ENCODE peak calls at places on chromosomes 13 and 19, in five cellular contexts. One of them, this sample, is unnamed. For H3K4me1 and H3K36me3, the result is how much of the 10 kb centered on the place peaks cover.

GRCh38 chr19:40233811-40234389 is 7.4 kb upstream of the CCNP start:
- DNase-seq in tibial nerve: no peak
- DNase-seq in CD8-positive, alpha-beta T cell: no peak
- DNase-seq in upper lobe of right lung: no peak
- DNase-seq in BE2C: no peak
- DNase-seq in this sample: no peak

GRCh38 chr19:18915639-18916038 is 3.5 kb downstream of the COPE start:
- DNase-seq in BE2C: peak
- DNase-seq in tibial nerve: no peak
- DNase-seq in upper lobe of right lung: no peak
- DNase-seq in CD8-positive, alpha-beta T cell: no peak
- DNase-seq in this sample: peak

GRCh38 chr19:55459950-55460657 is 1.3 kb downstream of the ISOC2 start:
- DNase-seq in tibial nerve: no peak
- DNase-seq in BE2C: no peak
- DNase-seq in upper lobe of right lung: no peak
- DNase-seq in CD8-positive, alpha-beta T cell: no peak
- DNase-seq in this sample: peak

GRCh38 chr13:74575729-74576125 is 441.5 kb upstream of the KLF12 start:
- DNase-seq in BE2C: peak
- DNase-seq in tibial nerve: peak
- DNase-seq in CD8-positive, alpha-beta T cell: peak
- DNase-seq in upper lobe of right lung: peak
- DNase-seq in this sample: no peak

GRCh38 chr13:26867451-26868067 is 107.0 kb upstream of the GPR12 start:
- DNase-seq in upper lobe of right lung: no peak
- DNase-seq in CD8-positive, alpha-beta T cell: no peak
- DNase-seq in tibial nerve: no peak
- DNase-seq in BE2C: no peak
- DNase-seq in this sample: peak

GRCh38 chr13:77022341-77022740 is 4.6 kb downstream of the FBXL3 start:
- DNase-seq in BE2C: no peak
- DNase-seq in upper lobe of right lung: no peak
- DNase-seq in CD8-positive, alpha-beta T cell: no peak
- DNase-seq in tibial nerve: no peak
- DNase-seq in this sample: no peak

GRCh38 chr13:107480130-107480529 is 735.2 kb downstream of the LIG4 start:
- DNase-seq in CD8-positive, alpha-beta T cell: no peak
- DNase-seq in BE2C: no peak
- DNase-seq in upper lobe of right lung: no peak
- DNase-seq in tibial nerve: no peak
- DNase-seq in this sample: no peak

GRCh38 chr13:110216403-110217041 is 90.4 kb downstream of the COL4A1 start:
- DNase-seq in BE2C: no peak
- DNase-seq in tibial nerve: no peak
- DNase-seq in CD8-positive, alpha-beta T cell: no peak
- DNase-seq in upper lobe of right lung: no peak
- DNase-seq in this sample: no peak

GRCh38 chr13:78657699-78658629 is 991 bp downstream of the OBI1 start:
- DNase-seq in upper lobe of right lung: no peak
- DNase-seq in tibial nerve: no peak
- DNase-seq in CD8-positive, alpha-beta T cell: no peak
- DNase-seq in BE2C: no peak
- DNase-seq in this sample: peak

GRCh38 chr19:51138549-51138979 is 3.5 kb upstream of the SIGLEC7 start:
- DNase-seq in tibial nerve: peak
- DNase-seq in CD8-positive, alpha-beta T cell: no peak
- DNase-seq in upper lobe of right lung: peak
- DNase-seq in BE2C: no peak
- DNase-seq in this sample: no peak

GRCh38 chr13:102589291-102589822 is 7.4 kb upstream of the TPP2 start:
- DNase-seq in BE2C: no peak
- DNase-seq in upper lobe of right lung: no peak
- DNase-seq in CD8-positive, alpha-beta T cell: no peak
- DNase-seq in tibial nerve: no peak
- DNase-seq in this sample: no peak

GRCh38 chr13:76928456-76928855 is 19.9 kb upstream of the ACOD1 start:
- DNase-seq in CD8-positive, alpha-beta T cell: no peak
- DNase-seq in tibial nerve: no peak
- DNase-seq in BE2C: no peak
- DNase-seq in upper lobe of right lung: no peak
- DNase-seq in this sample: no peak

GRCh38 chr13:113599396-113599795 is 14.8 kb downstream of the TFDP1 start:
- DNase-seq in upper lobe of right lung: peak
- DNase-seq in CD8-positive, alpha-beta T cell: no peak
- DNase-seq in BE2C: peak
- DNase-seq in tibial nerve: no peak
- DNase-seq in this sample: no peak

GRCh38 chr19:50669319-50670101 is 20.3 kb downstream of the C19orf81 start:
- DNase-seq in BE2C: peak
- DNase-seq in tibial nerve: peak
- DNase-seq in CD8-positive, alpha-beta T cell: no peak
- DNase-seq in upper lobe of right lung: no peak
- DNase-seq in this sample: no peak

GRCh38 chr13:110907951-110908898 is 6.6 kb downstream of the ANKRD10 start:
- DNase-seq in BE2C: no peak
- DNase-seq in upper lobe of right lung: no peak
- DNase-seq in tibial nerve: no peak
- DNase-seq in CD8-positive, alpha-beta T cell: no peak
- DNase-seq in this sample: peak

GRCh38 chr13:71860547-71861131 is 6.4 kb downstream of the DACH1 start:
- DNase-seq in CD8-positive, alpha-beta T cell: no peak
- DNase-seq in tibial nerve: no peak
- DNase-seq in BE2C: no peak
- DNase-seq in upper lobe of right lung: no peak
- DNase-seq in this sample: no peak

GRCh38 chr13:21109168-21109567 is 47.8 kb upstream of the LATS2 start:
- DNase-seq in tibial nerve: no peak
- DNase-seq in upper lobe of right lung: no peak
- DNase-seq in CD8-positive, alpha-beta T cell: no peak
- DNase-seq in BE2C: no peak
- DNase-seq in this sample: no peak

GRCh38 chr13:34124912-34125311 is 307.0 kb downstream of the RFC3 start:
- DNase-seq in CD8-positive, alpha-beta T cell: no peak
- DNase-seq in tibial nerve: no peak
- DNase-seq in upper lobe of right lung: no peak
- DNase-seq in BE2C: no peak
- DNase-seq in this sample: no peak

GRCh38 chr13:43784491-43784890 is 2.3 kb downstream of the ENOX1 start:
- DNase-seq in tibial nerve: no peak
- DNase-seq in BE2C: no peak
- DNase-seq in CD8-positive, alpha-beta T cell: no peak
- DNase-seq in upper lobe of right lung: no peak
- DNase-seq in this sample: no peak

GRCh38 chr19:39310558-39311311 is 9.9 kb downstream of the LRFN1 start:
- DNase-seq in tibial nerve: no peak
- DNase-seq in CD8-positive, alpha-beta T cell: no peak
- DNase-seq in BE2C: no peak
- DNase-seq in upper lobe of right lung: no peak
- DNase-seq in this sample: no peak

GRCh38 chr13:107258599-107259187 is 690.8 kb upstream of the ARGLU1 start:
- DNase-seq in CD8-positive, alpha-beta T cell: no peak
- DNase-seq in upper lobe of right lung: no peak
- DNase-seq in tibial nerve: no peak
- DNase-seq in BE2C: no peak
- DNase-seq in this sample: no peak

GRCh38 chr19:32407004-32407992 is 1.7 kb downstream of the DPY19L3 start:
- DNase-seq in BE2C: no peak
- DNase-seq in upper lobe of right lung: peak
- DNase-seq in CD8-positive, alpha-beta T cell: no peak
- DNase-seq in tibial nerve: no peak
- DNase-seq in this sample: no peak

GRCh38 chr13:45396548-45397095 is 21.6 kb downstream of the SLC25A30 start:
- DNase-seq in CD8-positive, alpha-beta T cell: no peak
- DNase-seq in upper lobe of right lung: no peak
- DNase-seq in tibial nerve: no peak
- DNase-seq in BE2C: no peak
- DNase-seq in this sample: no peak

GRCh38 chr13:45393941-45394570 is 24.1 kb downstream of the SLC25A30 start:
- DNase-seq in BE2C: peak
- DNase-seq in tibial nerve: no peak
- DNase-seq in upper lobe of right lung: no peak
- DNase-seq in CD8-positive, alpha-beta T cell: no peak
- DNase-seq in this sample: peak

GRCh38 chr13:45391926-45392325 is 26.2 kb downstream of the SLC25A30 start:
- DNase-seq in CD8-positive, alpha-beta T cell: no peak
- DNase-seq in tibial nerve: no peak
- DNase-seq in BE2C: no peak
- DNase-seq in upper lobe of right lung: no peak
- DNase-seq in this sample: no peak

GRCh38 chr13:45392811-45393210 is 25.4 kb downstream of the SLC25A30 start:
- DNase-seq in tibial nerve: no peak
- DNase-seq in CD8-positive, alpha-beta T cell: no peak
- DNase-seq in BE2C: no peak
- DNase-seq in upper lobe of right lung: no peak
- DNase-seq in this sample: no peak
- H3K4me1 ChIP-seq in tibial nerve: under half
- H3K4me1 ChIP-seq in CD8-positive, alpha-beta T cell: under half
- H3K4me1 ChIP-seq in BE2C: under half
- H3K4me1 ChIP-seq in upper lobe of right lung: under half
- H3K4me1 ChIP-seq in this sample: under half

DNA sequence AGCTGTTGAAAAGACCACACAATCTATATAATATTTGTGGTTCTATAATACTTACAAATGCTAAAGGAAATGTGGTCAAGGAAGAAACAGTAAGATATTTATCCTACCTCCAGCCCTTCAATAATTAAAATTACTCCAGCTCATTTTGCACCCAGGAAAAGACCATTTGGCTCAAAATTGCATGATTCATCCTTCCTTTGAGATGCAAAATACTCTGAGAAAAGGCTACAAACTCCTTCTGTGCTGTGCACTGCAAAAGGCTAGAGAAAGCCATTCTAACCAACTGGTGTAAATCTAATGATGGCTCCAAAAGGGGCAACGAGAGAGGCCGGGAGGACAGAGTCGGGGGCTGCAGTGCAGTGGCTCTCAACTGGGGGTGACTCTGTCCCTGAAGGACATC is 32.7 kb downstream of the SLC7A1 start:
- DNase-seq in BE2C: no peak
- DNase-seq in upper lobe of right lung: no peak
- DNase-seq in tibial nerve: no peak
- DNase-seq in CD8-positive, alpha-beta T cell: no peak
- DNase-seq in this sample: peak
- H3K4me3 ChIP-seq in BE2C: no peak
- H3K4me3 ChIP-seq in upper lobe of right lung: no peak
- H3K4me3 ChIP-seq in tibial nerve: no peak
- H3K4me3 ChIP-seq in CD8-positive, alpha-beta T cell: no peak
- H3K4me3 ChIP-seq in this sample: no peak

DNA sequence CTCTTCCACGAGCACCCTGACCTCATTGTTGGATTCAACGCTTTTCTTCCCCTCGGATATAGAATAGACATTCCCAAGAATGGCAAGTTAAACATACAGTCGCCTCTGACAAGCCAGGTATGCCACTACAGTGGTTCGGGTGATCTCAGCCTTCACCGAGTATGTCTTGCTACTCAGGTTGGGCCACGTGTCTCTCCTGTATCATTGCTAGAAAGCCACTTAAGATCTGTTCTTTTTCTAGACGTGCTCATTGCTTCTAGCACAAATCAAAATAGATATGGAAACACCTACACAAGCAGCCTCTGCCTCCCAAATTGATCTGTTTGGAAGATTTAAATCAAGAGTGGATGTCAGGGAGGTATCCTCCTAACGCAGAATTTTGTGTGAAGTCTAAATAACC is 2.3 kb downstream of the SIN3B start:
- DNase-seq in upper lobe of right lung: no peak
- DNase-seq in CD8-positive, alpha-beta T cell: no peak
- DNase-seq in BE2C: no peak
- DNase-seq in tibial nerve: no peak
- DNase-seq in this sample: no peak
- H3K36me3 ChIP-seq in upper lobe of right lung: under half
- H3K36me3 ChIP-seq in CD8-positive, alpha-beta T cell: under half
- H3K36me3 ChIP-seq in BE2C: under half
- H3K36me3 ChIP-seq in tibial nerve: under half
- H3K36me3 ChIP-seq in this sample: under half

GRCh38 chr19:17303940-17304267 is 679 bp upstream of the ABHD8 start:
- DNase-seq in BE2C: no peak
- DNase-seq in upper lobe of right lung: peak
- DNase-seq in tibial nerve: no peak
- DNase-seq in CD8-positive, alpha-beta T cell: no peak
- DNase-seq in this sample: no peak

GRCh38 chr19:17302391-17303166 is 646 bp downstream of the ABHD8 start:
- DNase-seq in BE2C: no peak
- DNase-seq in CD8-positive, alpha-beta T cell: peak
- DNase-seq in upper lobe of right lung: peak
- DNase-seq in tibial nerve: no peak
- DNase-seq in this sample: no peak

GRCh38 chr19:17305211-17305516 is 508 bp upstream of the MRPL34 start:
- DNase-seq in tibial nerve: peak
- DNase-seq in BE2C: no peak
- DNase-seq in CD8-positive, alpha-beta T cell: no peak
- DNase-seq in upper lobe of right lung: no peak
- DNase-seq in this sample: no peak

GRCh38 chr19:17304386-17305047 is 1.2 kb upstream of the MRPL34 start:
- DNase-seq in tibial nerve: no peak
- DNase-seq in CD8-positive, alpha-beta T cell: no peak
- DNase-seq in upper lobe of right lung: peak
- DNase-seq in BE2C: no peak
- DNase-seq in this sample: no peak

GRCh38 chr19:17303167-17303939 is at the start of gene ABHD8:
- DNase-seq in CD8-positive, alpha-beta T cell: peak
- DNase-seq in upper lobe of right lung: peak
- DNase-seq in tibial nerve: peak
- DNase-seq in BE2C: peak
- DNase-seq in this sample: peak
- H3K4me1 ChIP-seq in CD8-positive, alpha-beta T cell: under half
- H3K4me1 ChIP-seq in upper lobe of right lung: under half
- H3K4me1 ChIP-seq in tibial nerve: under half
- H3K4me1 ChIP-seq in BE2C: under half
- H3K4me1 ChIP-seq in this sample: under half

DNA sequence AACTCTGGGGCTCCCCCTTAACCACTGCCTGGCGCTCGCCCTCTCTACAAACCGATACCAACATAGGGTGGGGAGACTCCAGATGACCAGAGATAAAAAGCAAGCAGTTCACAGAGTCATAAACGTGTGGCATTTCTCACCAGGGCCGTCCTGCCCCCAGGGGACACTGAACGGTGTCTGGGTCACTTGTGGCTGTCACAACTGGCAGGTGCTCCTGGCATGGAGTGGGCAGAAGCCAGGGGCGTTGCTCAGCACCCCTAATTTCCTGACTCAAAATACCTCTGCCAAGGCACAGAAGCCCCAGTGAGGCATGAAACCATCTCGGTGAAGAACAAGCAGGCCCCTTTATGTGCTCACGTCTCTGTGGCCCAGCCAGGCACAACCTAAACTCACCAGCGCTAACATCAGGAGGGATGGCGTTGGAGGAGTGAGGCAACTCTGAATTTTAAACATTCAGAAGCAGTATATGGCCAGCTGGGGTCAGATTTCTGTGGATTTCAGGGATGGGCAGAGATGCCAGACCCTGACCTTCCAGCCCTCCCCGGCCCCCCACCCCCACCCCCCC is 1.8 kb downstream of the PIP5K1C start:
- DNase-seq in CD8-positive, alpha-beta T cell: no peak
- DNase-seq in tibial nerve: no peak
- DNase-seq in BE2C: no peak
- DNase-seq in upper lobe of right lung: no peak
- DNase-seq in this sample: no peak
- H3K4me3 ChIP-seq in CD8-positive, alpha-beta T cell: no peak
- H3K4me3 ChIP-seq in tibial nerve: no peak
- H3K4me3 ChIP-seq in BE2C: no peak
- H3K4me3 ChIP-seq in upper lobe of right lung: no peak
- H3K4me3 ChIP-seq in this sample: no peak

GRCh38 chr19:11115895-11116446 is 26.7 kb downstream of the LDLR start:
- DNase-seq in upper lobe of right lung: no peak
- DNase-seq in BE2C: no peak
- DNase-seq in CD8-positive, alpha-beta T cell: no peak
- DNase-seq in tibial nerve: no peak
- DNase-seq in this sample: no peak
- H3K36me3 ChIP-seq in upper lobe of right lung: half or more
- H3K36me3 ChIP-seq in BE2C: half or more
- H3K36me3 ChIP-seq in CD8-positive, alpha-beta T cell: under half
- H3K36me3 ChIP-seq in tibial nerve: under half
- H3K36me3 ChIP-seq in this sample: half or more

This sample was measured in HAP-1.